ENCODE peak calls at places on chromosomes 11 and 22, in six cellular contexts. M is K562, B is MM.1S, H is mammary epithelial cell, A is OCI-LY7, U is H9. E is an unnamed sample.

GRCh38 chr22:33108037-33108436 is 49.9 kb upstream of the SYN3 start:
- DNase-seq in A (no peak), M (no peak), B (no peak), H (no peak), U (no peak), E (no peak)

GRCh38 chr11:1650034-1650917 is 20.7 kb downstream of the KRTAP5-5 start:
- DNase-seq in M (no peak), B (no peak), U (no peak), A (no peak), H (peak; percentile 47), E (no peak)

GRCh38 chr11:35178862-35179261 is 39.9 kb downstream of the CD44 start:
- DNase-seq in U (no peak), A (no peak), M (no peak), B (no peak), H (peak; percentile 76), E (no peak)

GRCh38 chr11:34343153-34343552 is 14.7 kb downstream of the ABTB2 start:
- DNase-seq in U (no peak), B (no peak), H (peak; percentile 81), M (no peak), A (no peak), E (peak; percentile 46)

GRCh38 chr11:113997473-113997872 is 22.6 kb downstream of the HTR3A start:
- DNase-seq in A (no peak), M (no peak), U (no peak), H (no peak), B (no peak), E (peak; percentile 43)

GRCh38 chr11:75557649-75558494 is 4.2 kb upstream of the SERPINH1 start:
- DNase-seq in B (no peak), H (no peak), U (peak; percentile 42), A (no peak), M (peak; percentile 62), E (peak; percentile 97)

GRCh38 chr11:121671276-121672168 is 218.8 kb upstream of the SORL1-AS1 start:
- DNase-seq in A (no peak), B (no peak), U (no peak), H (no peak), M (no peak), E (peak; percentile 50)

GRCh38 chr11:19422257-19422656 is 181.5 kb upstream of the E2F8 start:
- DNase-seq in H (no peak), U (no peak), A (no peak), B (no peak), M (no peak), E (no peak)

GRCh38 chr11:40186401-40187091 is 1272.9 kb downstream of the LRRC4C start:
- DNase-seq in U (no peak), A (no peak), M (no peak), B (no peak), H (no peak), E (peak; percentile 11)

GRCh38 chr11:834371-835316 is 1.9 kb downstream of the CD151 start:
- DNase-seq in H (peak; percentile 91), A (no peak), M (no peak), B (no peak), U (peak; percentile 61), E (peak; percentile 83)

GRCh38 chr11:117217685-117218084 is 14.2 kb downstream of the PCSK7 start:
- DNase-seq in U (no peak), M (no peak), H (no peak), B (no peak), A (no peak), E (no peak)

GRCh38 chr22:30649430-30650007 is 13.9 kb downstream of the SLC35E4 start:
- DNase-seq in A (no peak), U (peak; percentile 43), B (no peak), M (peak; percentile 68), H (peak; percentile 84), E (peak; percentile 77)

GRCh38 chr11:105670811-105671210 is 60.9 kb downstream of the GRIA4 start:
- DNase-seq in H (no peak), B (no peak), M (no peak), U (no peak), A (no peak), E (peak; percentile 22)

GRCh38 chr11:68831124-68831523 is 10.6 kb downstream of the CPT1A start:
- DNase-seq in H (no peak), U (no peak), M (no peak), A (no peak), B (no peak), E (no peak)

GRCh38 chr11:95877288-95877687 is 46.6 kb downstream of the MTMR2 start:
- DNase-seq in M (no peak), U (no peak), A (no peak), B (no peak), H (peak; percentile 96), E (peak; percentile 100)

GRCh38 chr22:33659423-33659822 is 260.9 kb downstream of the LARGE1 start:
- DNase-seq in U (no peak), B (no peak), M (no peak), A (no peak), H (no peak), E (peak; percentile 19)

GRCh38 chr11:85238907-85239306 is 388.2 kb downstream of the DLG2 start:
- DNase-seq in H (no peak), U (no peak), M (no peak), A (no peak), B (no peak), E (no peak)

GRCh38 chr22:44112191-44112590 is 68.5 kb upstream of the PARVG start:
- DNase-seq in H (no peak), A (no peak), U (no peak), M (no peak), B (no peak), E (no peak)

GRCh38 chr11:65051389-65051858 is 6.9 kb downstream of the NAALADL1 start:
- DNase-seq in B (no peak), A (no peak), M (no peak), H (peak; percentile 4), U (no peak), E (no peak)

GRCh38 chr11:14499178-14499559 is 442 bp downstream of the COPB1 start:
- DNase-seq in B (no peak), M (peak; percentile 53), U (peak; percentile 35), H (peak; percentile 8), A (peak; percentile 29), E (no peak)

GRCh38 chr22:37379716-37380115 is 47.6 kb downstream of the ELFN2 start:
- DNase-seq in B (no peak), U (no peak), M (no peak), H (no peak), A (no peak), E (no peak)

GRCh38 chr11:46363455-46363920 is 16.2 kb downstream of the DGKZ start:
- DNase-seq in B (no peak), U (no peak), A (no peak), H (peak; percentile 83), M (no peak), E (no peak)

GRCh38 chr11:46361283-46362145 is 14.3 kb downstream of the DGKZ start:
- DNase-seq in M (peak; percentile 82), U (no peak), H (no peak), B (peak; percentile 64), A (peak; percentile 88), E (peak; percentile 56)

GRCh38 chr11:46364056-46364455 is 16.8 kb downstream of the DGKZ start:
- DNase-seq in B (no peak), H (no peak), M (no peak), U (no peak), A (no peak), E (no peak)

GRCh38 chr11:46362146-46363030 is 15.1 kb downstream of the DGKZ start:
- DNase-seq in A (peak; percentile 31), M (no peak), H (no peak), U (no peak), B (no peak), E (no peak)

DNA sequence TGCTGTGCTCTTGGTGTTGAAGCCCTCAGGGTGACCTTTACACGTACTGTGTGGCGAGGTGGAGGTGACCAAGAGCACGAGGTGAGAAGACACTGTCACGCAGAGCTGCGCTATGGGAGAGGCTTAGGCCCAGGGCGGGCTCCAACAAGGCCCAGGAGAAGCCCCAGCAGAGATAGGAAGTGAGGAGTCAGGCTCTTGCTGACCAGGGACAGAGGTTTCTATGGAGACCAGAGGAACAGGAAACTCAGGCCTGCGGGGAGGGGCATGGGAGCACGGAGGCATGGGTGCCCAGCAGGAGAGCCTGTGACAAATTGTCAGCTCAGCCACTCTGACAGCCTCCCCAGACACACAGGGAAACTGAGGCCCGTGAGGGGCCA is 15.8 kb downstream of the DGKZ start:
- DNase-seq in H (peak; percentile 79), M (peak; percentile 52), U (no peak), A (no peak), B (no peak), E (peak; percentile 74)
- H3K27ac ChIP-seq in H (peak overlapping the region; percentile 47), M (peak overlapping the region; percentile 63), U (no peak overlapping the region), A (peak overlapping the region; percentile 82), B (no peak overlapping the region), E (peak overlapping the region; percentile 76)

GRCh38 chr11:86261328-86261727 is 16.8 kb downstream of the EED start:
- DNase-seq in U (peak; percentile 55), M (no peak), A (no peak), H (no peak), B (no peak), E (no peak)

GRCh38 chr11:86255896-86256295 is 11.3 kb downstream of the EED start:
- DNase-seq in H (no peak), U (no peak), M (no peak), B (no peak), A (no peak), E (no peak)

GRCh38 chr11:86262387-86262786 is 17.8 kb downstream of the EED start:
- DNase-seq in B (no peak), H (no peak), M (no peak), U (no peak), A (no peak), E (no peak)

GRCh38 chr11:86256608-86257007 is 12.1 kb downstream of the EED start:
- DNase-seq in B (no peak), M (no peak), H (no peak), A (no peak), U (no peak), E (no peak)

GRCh38 chr11:86257446-86257845 is 12.9 kb downstream of the EED start:
- DNase-seq in B (no peak), H (no peak), M (no peak), U (no peak), A (no peak), E (no peak)
- H3K79me2 ChIP-seq in B (peaks cover 35% of the 10 kb centered on the region), H (peaks cover 47% of the 10 kb centered on the region), M (peaks cover 14% of the 10 kb centered on the region), U (no peaks in the 10 kb centered on the region), A (peaks cover 39% of the 10 kb centered on the region), E (peaks cover 14% of the 10 kb centered on the region)

GRCh38 chr11:111298466-111299110 is at the start of gene POU2AF3:
- DNase-seq in H (no peak), M (no peak), B (no peak), U (peak; percentile 43), A (no peak), E (no peak)
- H3K27ac ChIP-seq in H (no peak within 1 kb of the TSS), M (no peak within 1 kb of the TSS), B (no peak within 1 kb of the TSS), U (no peak within 1 kb of the TSS), A (no peak within 1 kb of the TSS), E (no peak within 1 kb of the TSS)

GRCh38 chr11:110185599-110185998 is 92.4 kb downstream of the ZC3H12C start:
- DNase-seq in A (no peak), U (no peak), M (no peak), H (no peak), B (no peak), E (no peak)

GRCh38 chr11:110186867-110187266 is 93.7 kb downstream of the ZC3H12C start:
- DNase-seq in B (no peak), A (no peak), H (no peak), M (no peak), U (no peak), E (no peak)

GRCh38 chr11:110187731-110188130 is 94.5 kb downstream of the ZC3H12C start:
- DNase-seq in B (no peak), A (no peak), U (no peak), H (no peak), M (no peak), E (no peak)

GRCh38 chr11:110186456-110186855 is 93.3 kb downstream of the ZC3H12C start:
- DNase-seq in U (no peak), A (no peak), M (no peak), H (no peak), B (no peak), E (no peak)

GRCh38 chr11:110190885-110191284 is 97.7 kb downstream of the ZC3H12C start:
- DNase-seq in M (no peak), A (no peak), H (no peak), B (no peak), U (no peak), E (no peak)
- H3K79me2 ChIP-seq in M (no peaks in the 10 kb centered on the region), A (no peaks in the 10 kb centered on the region), H (no peaks in the 10 kb centered on the region), B (no peaks in the 10 kb centered on the region), U (no peaks in the 10 kb centered on the region), E (no peaks in the 10 kb centered on the region)

E was measured in fibroblast of lung.